ENCODE peak calls at places on chromosomes 16 and 17, in eight cellular contexts. One of them, this sample, is unnamed.

GRCh38 chr16:3182608-3183444 is 5.2 kb upstream of the OR1F1 start:
- DNase-seq in epithelial cell of esophagus: peak; percentile 66
- DNase-seq in occipital lobe: no peak
- DNase-seq in MM.1S: no peak
- DNase-seq in C1 segment of cervical spinal cord: no peak
- DNase-seq in EL: peak; percentile 81
- DNase-seq in GM13977: peak; percentile 48
- DNase-seq in heart left ventricle: no peak
- DNase-seq in this sample: no peak

GRCh38 chr17:4420692-4421131 is 13.0 kb upstream of the SPNS3 start:
- DNase-seq in occipital lobe: peak; percentile 31
- DNase-seq in epithelial cell of esophagus: peak; percentile 79
- DNase-seq in GM13977: peak; percentile 80
- DNase-seq in EL: peak; percentile 61
- DNase-seq in heart left ventricle: peak; percentile 43
- DNase-seq in MM.1S: peak; percentile 87
- DNase-seq in C1 segment of cervical spinal cord: peak; percentile 19
- DNase-seq in this sample: peak; percentile 36

GRCh38 chr17:28864991-28865849 is 10.4 kb downstream of the ERAL1 start:
- DNase-seq in EL: no peak
- DNase-seq in occipital lobe: no peak
- DNase-seq in GM13977: no peak
- DNase-seq in heart left ventricle: no peak
- DNase-seq in C1 segment of cervical spinal cord: no peak
- DNase-seq in MM.1S: no peak
- DNase-seq in epithelial cell of esophagus: no peak
- DNase-seq in this sample: no peak

GRCh38 chr17:30957741-30958140 is 13.1 kb upstream of the RNF135 start:
- DNase-seq in epithelial cell of esophagus: no peak
- DNase-seq in GM13977: no peak
- DNase-seq in occipital lobe: no peak
- DNase-seq in C1 segment of cervical spinal cord: no peak
- DNase-seq in heart left ventricle: no peak
- DNase-seq in MM.1S: no peak
- DNase-seq in EL: no peak
- DNase-seq in this sample: no peak

GRCh38 chr16:83344014-83344413 is 463.8 kb upstream of the HSBP1 start:
- DNase-seq in EL: peak; percentile 95
- DNase-seq in heart left ventricle: no peak
- DNase-seq in GM13977: no peak
- DNase-seq in occipital lobe: no peak
- DNase-seq in epithelial cell of esophagus: peak; percentile 76
- DNase-seq in MM.1S: no peak
- DNase-seq in C1 segment of cervical spinal cord: no peak
- DNase-seq in this sample: peak; percentile 36

GRCh38 chr17:76584427-76585047 is 1.1 kb downstream of the ST6GALNAC2 start:
- DNase-seq in occipital lobe: no peak
- DNase-seq in epithelial cell of esophagus: peak; percentile 62
- DNase-seq in GM13977: no peak
- DNase-seq in EL: no peak
- DNase-seq in C1 segment of cervical spinal cord: no peak
- DNase-seq in heart left ventricle: no peak
- DNase-seq in MM.1S: no peak
- DNase-seq in this sample: no peak

GRCh38 chr16:720507-720989 is 398 bp upstream of the ANTKMT start:
- DNase-seq in epithelial cell of esophagus: no peak
- DNase-seq in MM.1S: peak; percentile 68
- DNase-seq in GM13977: peak; percentile 82
- DNase-seq in C1 segment of cervical spinal cord: peak; percentile 76
- DNase-seq in occipital lobe: peak; percentile 74
- DNase-seq in heart left ventricle: peak; percentile 73
- DNase-seq in EL: peak; percentile 88
- DNase-seq in this sample: no peak

GRCh38 chr17:63927464-63928171 is 4.5 kb downstream of the CD79B start:
- DNase-seq in C1 segment of cervical spinal cord: no peak
- DNase-seq in epithelial cell of esophagus: no peak
- DNase-seq in occipital lobe: no peak
- DNase-seq in EL: no peak
- DNase-seq in GM13977: peak; percentile 23
- DNase-seq in MM.1S: no peak
- DNase-seq in heart left ventricle: no peak
- DNase-seq in this sample: no peak

GRCh38 chr17:8707591-8708453 is 36.8 kb downstream of the CCDC42 start:
- DNase-seq in GM13977: no peak
- DNase-seq in EL: no peak
- DNase-seq in C1 segment of cervical spinal cord: no peak
- DNase-seq in occipital lobe: no peak
- DNase-seq in heart left ventricle: no peak
- DNase-seq in epithelial cell of esophagus: no peak
- DNase-seq in MM.1S: no peak
- DNase-seq in this sample: no peak

GRCh38 chr16:11626657-11627291 is 40.1 kb upstream of the LITAF start:
- DNase-seq in epithelial cell of esophagus: no peak
- DNase-seq in C1 segment of cervical spinal cord: no peak
- DNase-seq in MM.1S: no peak
- DNase-seq in occipital lobe: no peak
- DNase-seq in EL: no peak
- DNase-seq in GM13977: no peak
- DNase-seq in heart left ventricle: no peak
- DNase-seq in this sample: no peak

GRCh38 chr17:30000755-30001257 is 59.4 kb downstream of the EFCAB5 start:
- DNase-seq in GM13977: no peak
- DNase-seq in MM.1S: no peak
- DNase-seq in heart left ventricle: no peak
- DNase-seq in EL: peak; percentile 14
- DNase-seq in C1 segment of cervical spinal cord: no peak
- DNase-seq in epithelial cell of esophagus: peak; percentile 15
- DNase-seq in occipital lobe: no peak
- DNase-seq in this sample: no peak

GRCh38 chr17:54754560-54754959 is 146.1 kb upstream of the TOM1L1 start:
- DNase-seq in occipital lobe: no peak
- DNase-seq in EL: no peak
- DNase-seq in heart left ventricle: no peak
- DNase-seq in epithelial cell of esophagus: no peak
- DNase-seq in MM.1S: no peak
- DNase-seq in GM13977: no peak
- DNase-seq in C1 segment of cervical spinal cord: no peak
- DNase-seq in this sample: no peak

GRCh38 chr17:14432058-14432457 is 131.2 kb downstream of the HS3ST3B1 start:
- DNase-seq in occipital lobe: no peak
- DNase-seq in heart left ventricle: no peak
- DNase-seq in C1 segment of cervical spinal cord: no peak
- DNase-seq in GM13977: no peak
- DNase-seq in epithelial cell of esophagus: no peak
- DNase-seq in EL: no peak
- DNase-seq in MM.1S: no peak
- DNase-seq in this sample: no peak

GRCh38 chr17:32927201-32927723 is 691 bp upstream of the TMEM98 start:
- DNase-seq in EL: peak; percentile 15
- DNase-seq in epithelial cell of esophagus: no peak
- DNase-seq in occipital lobe: no peak
- DNase-seq in GM13977: no peak
- DNase-seq in heart left ventricle: no peak
- DNase-seq in MM.1S: no peak
- DNase-seq in C1 segment of cervical spinal cord: peak; percentile 51
- DNase-seq in this sample: no peak

GRCh38 chr17:77235370-77236080 is 94.8 kb downstream of the SEC14L1 start:
- DNase-seq in MM.1S: peak; percentile 93
- DNase-seq in GM13977: no peak
- DNase-seq in EL: peak; percentile 83
- DNase-seq in occipital lobe: no peak
- DNase-seq in C1 segment of cervical spinal cord: peak; percentile 32
- DNase-seq in epithelial cell of esophagus: no peak
- DNase-seq in heart left ventricle: peak; percentile 61
- DNase-seq in this sample: peak; percentile 80

GRCh38 chr17:78765821-78766220 is 16.3 kb downstream of the CYTH1 start:
- DNase-seq in GM13977: no peak
- DNase-seq in MM.1S: no peak
- DNase-seq in epithelial cell of esophagus: no peak
- DNase-seq in heart left ventricle: no peak
- DNase-seq in EL: no peak
- DNase-seq in occipital lobe: no peak
- DNase-seq in C1 segment of cervical spinal cord: no peak
- DNase-seq in this sample: no peak

GRCh38 chr16:87727346-87727745 is 38.4 kb downstream of the KLHDC4 start:
- DNase-seq in EL: no peak
- DNase-seq in occipital lobe: no peak
- DNase-seq in epithelial cell of esophagus: no peak
- DNase-seq in heart left ventricle: no peak
- DNase-seq in C1 segment of cervical spinal cord: no peak
- DNase-seq in MM.1S: no peak
- DNase-seq in GM13977: no peak
- DNase-seq in this sample: no peak

GRCh38 chr17:58969156-58969555 is 137.5 kb downstream of the TRIM37 start:
- DNase-seq in GM13977: no peak
- DNase-seq in occipital lobe: no peak
- DNase-seq in heart left ventricle: no peak
- DNase-seq in MM.1S: no peak
- DNase-seq in C1 segment of cervical spinal cord: no peak
- DNase-seq in EL: no peak
- DNase-seq in epithelial cell of esophagus: no peak
- DNase-seq in this sample: no peak

GRCh38 chr17:14760719-14761425 is 460.0 kb downstream of the HS3ST3B1 start:
- DNase-seq in GM13977: no peak
- DNase-seq in epithelial cell of esophagus: no peak
- DNase-seq in EL: no peak
- DNase-seq in heart left ventricle: no peak
- DNase-seq in C1 segment of cervical spinal cord: no peak
- DNase-seq in MM.1S: no peak
- DNase-seq in occipital lobe: no peak
- DNase-seq in this sample: no peak

GRCh38 chr16:67055712-67056487 is 27.0 kb downstream of the CBFB start:
- DNase-seq in EL: peak; percentile 95
- DNase-seq in GM13977: peak; percentile 61
- DNase-seq in occipital lobe: no peak
- DNase-seq in heart left ventricle: no peak
- DNase-seq in MM.1S: no peak
- DNase-seq in epithelial cell of esophagus: peak; percentile 98
- DNase-seq in C1 segment of cervical spinal cord: no peak
- DNase-seq in this sample: peak; percentile 81